ENCODE peak calls at places on chromosomes 4 and X, in six cellular contexts. X is suprapubic skin, D is breast epithelium, V is transverse colon, A is upper lobe of left lung, K is stomach. F is an unnamed sample.

GRCh38 chr4:76270776-76271175 is 19.3 kb downstream of the FAM47E start:
- DNase-seq in X (no peak), D (no peak), V (no peak), A (no peak), K (no peak), F (no peak)

GRCh38 chr4:76951333-76952033 is 1.9 kb downstream of the SEPTIN11 start:
- DNase-seq in X (no peak), D (no peak), V (no peak), A (no peak), K (no peak), F (no peak)

GRCh38 chr4:41535911-41536361 is 2.0 kb upstream of the LIMCH1 start:
- DNase-seq in X (no peak), D (no peak), V (no peak), A (no peak), K (no peak), F (no peak)

GRCh38 chr4:183610613-183611012 is 48.4 kb downstream of the RWDD4 start:
- DNase-seq in X (no peak), D (no peak), V (no peak), A (no peak), K (no peak), F (no peak)

GRCh38 chr4:112564706-112565270 is 48.8 kb upstream of the NEUROG2 start:
- DNase-seq in X (no peak), D (no peak), V (no peak), A (peak; percentile 62), K (no peak), F (no peak)

GRCh38 chr4:71275570-71275969 is 63.2 kb upstream of the SLC4A4 start:
- DNase-seq in X (no peak), D (no peak), V (no peak), A (no peak), K (no peak), F (no peak)

GRCh38 chr4:2352171-2352570 is 66.3 kb downstream of the ZFYVE28 start:
- DNase-seq in X (peak; percentile 41), D (peak; percentile 46), V (peak; percentile 4), A (no peak), K (no peak), F (no peak)

GRCh38 chr4:13548984-13549546 is 4.8 kb upstream of the NKX3-2 start:
- DNase-seq in X (no peak), D (peak; percentile 68), V (peak; percentile 86), A (no peak), K (peak; percentile 81), F (no peak)

GRCh38 chr4:48275247-48275646 is 5.6 kb upstream of the TEC start:
- DNase-seq in X (no peak), D (no peak), V (no peak), A (no peak), K (no peak), F (no peak)

GRCh38 chrX:56726609-56727008 is 2.4 kb upstream of the NBDY start:
- DNase-seq in X (no peak), D (no peak), V (no peak), A (no peak), K (no peak), F (no peak)

GRCh38 chr4:11783588-11783987 is 354.9 kb upstream of the HS3ST1 start:
- DNase-seq in X (no peak), D (no peak), V (no peak), A (no peak), K (no peak), F (no peak)

GRCh38 chrX:121949041-121949760 is 901.8 kb downstream of the GLUD2 start:
- DNase-seq in X (no peak), D (no peak), V (no peak), A (no peak), K (no peak), F (no peak)

GRCh38 chr4:22679518-22679897 is 13.2 kb upstream of the GBA3 start:
- DNase-seq in X (no peak), D (no peak), V (no peak), A (no peak), K (no peak), F (no peak)

GRCh38 chr4:79334783-79335182 is 8.9 kb upstream of the NAA11 start:
- DNase-seq in X (no peak), D (no peak), V (no peak), A (no peak), K (no peak), F (no peak)

GRCh38 chr4:1401409-1402020 is 4.7 kb downstream of the NKX1-1 start:
- DNase-seq in X (peak; percentile 50), D (peak; percentile 48), V (no peak), A (peak; percentile 73), K (peak; percentile 15), F (no peak)

GRCh38 chr4:101230806-101231426 is 116.4 kb downstream of the PPP3CA start:
- DNase-seq in X (no peak), D (no peak), V (no peak), A (no peak), K (no peak), F (no peak)

GRCh38 chr4:101224358-101225218 is 122.7 kb downstream of the PPP3CA start:
- DNase-seq in X (no peak), D (no peak), V (no peak), A (no peak), K (no peak), F (no peak)

GRCh38 chr4:101232074-101232776 is 115.1 kb downstream of the PPP3CA start:
- DNase-seq in X (no peak), D (no peak), V (no peak), A (no peak), K (no peak), F (no peak)

GRCh38 chr4:101227715-101228114 is 119.6 kb downstream of the PPP3CA start:
- DNase-seq in X (no peak), D (no peak), V (no peak), A (no peak), K (no peak), F (no peak)

DNA sequence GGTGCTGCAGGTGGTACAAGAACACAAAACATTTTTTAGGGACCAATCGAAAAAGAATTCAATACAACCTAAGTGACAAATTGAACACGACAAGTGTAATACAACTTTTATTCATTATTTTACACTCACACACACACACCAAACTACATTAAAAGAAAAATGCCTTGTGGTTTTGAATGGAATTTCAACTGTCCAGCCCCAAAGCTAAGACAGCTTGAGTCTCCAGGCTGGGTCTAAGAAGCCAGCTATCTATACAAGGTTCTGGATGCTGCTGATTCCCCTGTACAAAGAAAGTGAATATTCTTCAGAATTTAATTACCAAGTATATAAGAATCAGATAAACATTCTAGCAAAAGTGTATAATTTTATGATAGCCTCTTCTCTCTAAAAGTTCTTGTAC is 118.2 kb downstream of the PPP3CA start:
- DNase-seq in X (no peak), D (no peak), V (no peak), A (no peak), K (no peak), F (no peak)
- TF ChIP-seq POLR2AphosphoS5 in X (no peak), D (no peak), V (no peak), A (no peak), K (no peak), F (no peak)

GRCh38 chr4:10458190-10458589 is 964 bp upstream of the ZNF518B start:
- DNase-seq in X (no peak), D (no peak), V (no peak), A (peak; percentile 61), K (no peak), F (no peak)

GRCh38 chr4:10459305-10459704 is 2.1 kb upstream of the ZNF518B start:
- DNase-seq in X (no peak), D (no peak), V (no peak), A (no peak), K (no peak), F (no peak)

GRCh38 chr4:10455133-10455532 is 2.1 kb downstream of the ZNF518B start:
- DNase-seq in X (no peak), D (no peak), V (no peak), A (no peak), K (no peak), F (no peak)

GRCh38 chr4:10456270-10457254 is 664 bp downstream of the ZNF518B start:
- DNase-seq in X (peak; percentile 65), D (no peak), V (peak; percentile 52), A (no peak), K (peak; percentile 50), F (no peak)

GRCh38 chr4:10457255-10457801 is at the start of gene ZNF518B:
- DNase-seq in X (peak; percentile 70), D (no peak), V (peak; percentile 69), A (peak; percentile 96), K (peak; percentile 67), F (no peak)
- TF ChIP-seq POLR2A in X (no peak), D (no peak), V (no peak), A (no peak), K (no peak), F (no peak)

DNA sequence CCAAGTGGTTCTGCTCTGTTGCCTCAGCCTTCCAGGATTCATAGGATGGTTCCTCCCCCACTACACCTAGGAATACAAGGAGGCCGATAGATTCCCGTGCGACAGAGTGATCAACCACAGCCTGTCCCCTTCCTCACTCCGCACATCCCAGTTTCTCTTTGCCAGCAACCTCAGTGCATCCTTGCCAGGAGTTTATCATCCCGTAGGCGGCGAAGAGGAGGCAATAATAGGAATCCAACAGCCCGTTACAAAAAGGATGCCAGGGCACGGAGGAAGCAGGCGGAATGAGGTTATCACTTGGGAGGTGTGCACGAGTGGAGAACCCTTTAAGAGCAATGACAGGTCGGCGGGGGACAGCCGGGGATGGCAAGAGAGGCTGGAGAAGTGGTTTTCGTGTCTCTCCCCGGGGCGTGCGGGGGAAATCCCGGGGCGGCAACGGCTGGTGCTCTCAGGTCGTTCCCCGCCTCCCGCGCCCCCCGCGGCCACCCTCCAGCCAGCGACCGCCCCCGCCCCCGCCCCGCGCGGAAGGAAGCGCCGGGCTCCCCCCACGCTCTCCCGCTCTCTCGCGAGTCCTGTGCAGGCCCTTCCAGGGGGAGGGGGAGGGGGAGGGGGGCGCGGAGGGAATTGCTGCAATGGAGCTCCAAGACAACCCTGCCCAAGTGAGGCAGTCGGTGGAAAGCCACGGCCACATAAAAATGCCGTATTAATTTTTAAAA is 1.6 kb downstream of the PPP3CA start:
- DNase-seq in X (peak; percentile 88), D (peak; percentile 55), V (peak; percentile 63), A (peak; percentile 93), K (peak; percentile 33), F (no peak)
- H3K27ac ChIP-seq in X (peak overlapping the region; percentile 98), D (peak overlapping the region; percentile 93), V (peak overlapping the region; percentile 98), A (peak overlapping the region; percentile 99), K (peak overlapping the region; percentile 98), F (peak overlapping the region; percentile 92)

DNA sequence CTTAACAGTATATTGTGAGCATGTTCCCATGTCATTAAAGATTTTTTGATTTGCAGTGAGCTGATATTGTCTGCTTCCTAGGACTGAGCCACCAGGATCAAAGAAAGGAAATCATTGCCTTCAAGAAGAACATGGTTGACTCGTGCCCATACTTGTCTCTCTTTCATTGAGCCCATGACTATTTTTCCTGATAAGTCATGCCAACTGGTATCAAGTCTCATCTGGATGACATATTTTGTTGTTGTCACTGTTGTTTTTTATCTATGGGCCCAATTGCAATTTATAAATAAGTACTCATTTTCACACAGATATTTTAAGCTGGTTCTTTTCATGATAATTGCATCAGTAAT is 10.2 kb upstream of the RHOH start:
- DNase-seq in X (no peak), D (no peak), V (no peak), A (no peak), K (no peak), F (no peak)
- TF ChIP-seq POLR2AphosphoS5 in X (no peak), D (no peak), V (no peak), A (no peak), K (no peak), F (no peak)

F was measured in vagina.